ENCODE peak calls at places on chromosomes 12 and 14, in eight cellular contexts. One of them, this sample, is unnamed.

GRCh38 chr12:69919565-69919964 is 94.5 kb downstream of the MYRFL start:
- DNase-seq in uterus: no peak
- DNase-seq in stomach: no peak
- DNase-seq in breast epithelium: no peak
- DNase-seq in GM12892: no peak
- DNase-seq in Peyer's patch: no peak
- DNase-seq in NB4: no peak
- DNase-seq in HCT116: no peak
- DNase-seq in this sample: peak

GRCh38 chr14:50773632-50774541 is 57.1 kb downstream of the NIN start:
- DNase-seq in uterus: no peak
- DNase-seq in stomach: peak
- DNase-seq in breast epithelium: no peak
- DNase-seq in GM12892: no peak
- DNase-seq in Peyer's patch: no peak
- DNase-seq in NB4: peak
- DNase-seq in HCT116: no peak
- DNase-seq in this sample: peak

GRCh38 chr12:14188761-14189160 is 176.7 kb upstream of the ATF7IP start:
- DNase-seq in uterus: no peak
- DNase-seq in stomach: no peak
- DNase-seq in breast epithelium: no peak
- DNase-seq in GM12892: no peak
- DNase-seq in Peyer's patch: no peak
- DNase-seq in NB4: no peak
- DNase-seq in HCT116: no peak
- DNase-seq in this sample: no peak

GRCh38 chr12:89707623-89707991 is 1.0 kb downstream of the ATP2B1 start:
- DNase-seq in uterus: peak
- DNase-seq in stomach: no peak
- DNase-seq in breast epithelium: no peak
- DNase-seq in GM12892: no peak
- DNase-seq in Peyer's patch: peak
- DNase-seq in NB4: peak
- DNase-seq in HCT116: no peak
- DNase-seq in this sample: no peak

GRCh38 chr14:70660967-70661871 is 19.5 kb downstream of the TTC9 start:
- DNase-seq in uterus: no peak
- DNase-seq in stomach: peak
- DNase-seq in breast epithelium: peak
- DNase-seq in GM12892: no peak
- DNase-seq in Peyer's patch: peak
- DNase-seq in NB4: no peak
- DNase-seq in HCT116: no peak
- DNase-seq in this sample: peak

GRCh38 chr14:50023671-50024490 is 92.5 kb downstream of the VCPKMT start:
- DNase-seq in uterus: peak
- DNase-seq in stomach: no peak
- DNase-seq in breast epithelium: peak
- DNase-seq in GM12892: no peak
- DNase-seq in Peyer's patch: no peak
- DNase-seq in NB4: no peak
- DNase-seq in HCT116: no peak
- DNase-seq in this sample: no peak

GRCh38 chr14:105045710-105046326 is 19.4 kb downstream of the GPR132 start:
- DNase-seq in uterus: peak
- DNase-seq in stomach: peak
- DNase-seq in breast epithelium: peak
- DNase-seq in GM12892: peak
- DNase-seq in Peyer's patch: peak
- DNase-seq in NB4: peak
- DNase-seq in HCT116: peak
- DNase-seq in this sample: peak

GRCh38 chr12:80509781-80510556 is 65.9 kb downstream of the PTPRQ start:
- DNase-seq in uterus: no peak
- DNase-seq in stomach: no peak
- DNase-seq in breast epithelium: no peak
- DNase-seq in GM12892: no peak
- DNase-seq in Peyer's patch: no peak
- DNase-seq in NB4: no peak
- DNase-seq in HCT116: no peak
- DNase-seq in this sample: no peak

GRCh38 chr14:61812347-61813100 is 50.3 kb downstream of the SNAPC1 start:
- DNase-seq in uterus: no peak
- DNase-seq in stomach: no peak
- DNase-seq in breast epithelium: no peak
- DNase-seq in GM12892: no peak
- DNase-seq in Peyer's patch: no peak
- DNase-seq in NB4: no peak
- DNase-seq in HCT116: no peak
- DNase-seq in this sample: peak

GRCh38 chr12:22042981-22043669 is 2.9 kb upstream of the CMAS start:
- DNase-seq in uterus: no peak
- DNase-seq in stomach: no peak
- DNase-seq in breast epithelium: no peak
- DNase-seq in GM12892: no peak
- DNase-seq in Peyer's patch: no peak
- DNase-seq in NB4: peak
- DNase-seq in HCT116: no peak
- DNase-seq in this sample: no peak

GRCh38 chr14:21346532-21347135 is 37.2 kb downstream of the SUPT16H start:
- DNase-seq in uterus: no peak
- DNase-seq in stomach: no peak
- DNase-seq in breast epithelium: no peak
- DNase-seq in GM12892: no peak
- DNase-seq in Peyer's patch: no peak
- DNase-seq in NB4: no peak
- DNase-seq in HCT116: no peak
- DNase-seq in this sample: no peak

GRCh38 chr14:91059576-91060471 is 617 bp downstream of the RPS6KA5 start:
- DNase-seq in uterus: no peak
- DNase-seq in stomach: peak
- DNase-seq in breast epithelium: peak
- DNase-seq in GM12892: peak
- DNase-seq in Peyer's patch: peak
- DNase-seq in NB4: peak
- DNase-seq in HCT116: no peak
- DNase-seq in this sample: peak

GRCh38 chr14:76203086-76204001 is 51.6 kb downstream of the GPATCH2L start:
- DNase-seq in uterus: peak
- DNase-seq in stomach: no peak
- DNase-seq in breast epithelium: no peak
- DNase-seq in GM12892: no peak
- DNase-seq in Peyer's patch: peak
- DNase-seq in NB4: no peak
- DNase-seq in HCT116: no peak
- DNase-seq in this sample: no peak

GRCh38 chr14:99509871-99510555 is 28.8 kb downstream of the CCNK start:
- DNase-seq in uterus: no peak
- DNase-seq in stomach: no peak
- DNase-seq in breast epithelium: no peak
- DNase-seq in GM12892: no peak
- DNase-seq in Peyer's patch: peak
- DNase-seq in NB4: no peak
- DNase-seq in HCT116: no peak
- DNase-seq in this sample: no peak

GRCh38 chr14:99507860-99508640 is 26.8 kb downstream of the CCNK start:
- DNase-seq in uterus: no peak
- DNase-seq in stomach: no peak
- DNase-seq in breast epithelium: no peak
- DNase-seq in GM12892: no peak
- DNase-seq in Peyer's patch: no peak
- DNase-seq in NB4: no peak
- DNase-seq in HCT116: no peak
- DNase-seq in this sample: no peak

GRCh38 chr14:99511421-99512109 is 30.4 kb downstream of the CCNK start:
- DNase-seq in uterus: peak
- DNase-seq in stomach: no peak
- DNase-seq in breast epithelium: peak
- DNase-seq in GM12892: no peak
- DNase-seq in Peyer's patch: peak
- DNase-seq in NB4: no peak
- DNase-seq in HCT116: no peak
- DNase-seq in this sample: no peak

GRCh38 chr14:99510556-99511139 is 29.4 kb downstream of the CCNK start:
- DNase-seq in uterus: no peak
- DNase-seq in stomach: no peak
- DNase-seq in breast epithelium: no peak
- DNase-seq in GM12892: no peak
- DNase-seq in Peyer's patch: no peak
- DNase-seq in NB4: no peak
- DNase-seq in HCT116: no peak
- DNase-seq in this sample: no peak

GRCh38 chr14:99508896-99509629 is 27.9 kb downstream of the CCNK start:
- DNase-seq in uterus: no peak
- DNase-seq in stomach: peak
- DNase-seq in breast epithelium: peak
- DNase-seq in GM12892: no peak
- DNase-seq in Peyer's patch: no peak
- DNase-seq in NB4: no peak
- DNase-seq in HCT116: no peak
- DNase-seq in this sample: no peak
- TF ChIP-seq POLR2A in uterus: no peak
- TF ChIP-seq POLR2A in stomach: no peak
- TF ChIP-seq POLR2A in breast epithelium: no peak
- TF ChIP-seq POLR2A in GM12892: no peak
- TF ChIP-seq POLR2A in Peyer's patch: no peak
- TF ChIP-seq POLR2A in NB4: no peak
- TF ChIP-seq POLR2A in HCT116: no peak
- TF ChIP-seq POLR2A in this sample: no peak

GRCh38 chr12:97800561-97800960 is 338.0 kb downstream of the RMST start:
- DNase-seq in uterus: no peak
- DNase-seq in stomach: no peak
- DNase-seq in breast epithelium: no peak
- DNase-seq in GM12892: no peak
- DNase-seq in Peyer's patch: no peak
- DNase-seq in NB4: peak
- DNase-seq in HCT116: no peak
- DNase-seq in this sample: no peak

GRCh38 chr12:97805086-97805485 is 342.5 kb downstream of the RMST start:
- DNase-seq in uterus: no peak
- DNase-seq in stomach: no peak
- DNase-seq in breast epithelium: no peak
- DNase-seq in GM12892: no peak
- DNase-seq in Peyer's patch: no peak
- DNase-seq in NB4: no peak
- DNase-seq in HCT116: no peak
- DNase-seq in this sample: no peak

DNA sequence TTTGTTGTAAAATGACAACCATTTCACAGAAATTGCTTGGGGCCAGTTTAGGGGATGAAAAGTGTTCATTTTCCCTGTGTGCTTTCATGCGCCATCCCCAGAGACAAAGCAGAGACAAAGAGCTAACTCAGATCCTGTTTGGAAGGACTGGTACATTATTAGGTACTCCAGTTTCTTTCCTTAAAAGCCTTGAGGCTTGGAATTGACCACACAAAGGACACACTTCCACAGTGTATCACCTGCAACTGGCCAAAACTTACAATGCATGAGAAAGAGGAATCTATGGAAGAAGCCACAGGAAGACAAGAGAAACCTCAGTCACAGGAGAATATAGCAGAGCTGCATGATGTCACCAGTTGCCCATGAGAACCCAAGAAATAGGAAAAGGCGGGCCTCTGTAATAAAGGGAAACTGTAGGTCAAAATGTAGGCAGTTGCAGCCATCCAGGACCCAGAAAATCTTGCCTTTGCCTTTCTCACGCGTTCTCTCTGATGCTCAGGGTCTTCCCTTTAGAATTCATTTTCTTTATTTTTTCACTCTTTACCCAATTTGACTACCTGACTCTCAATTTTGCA is 339.0 kb downstream of the RMST start:
- DNase-seq in uterus: no peak
- DNase-seq in stomach: no peak
- DNase-seq in breast epithelium: no peak
- DNase-seq in GM12892: no peak
- DNase-seq in Peyer's patch: no peak
- DNase-seq in NB4: peak
- DNase-seq in HCT116: no peak
- DNase-seq in this sample: no peak
- TF ChIP-seq POLR2A in uterus: no peak
- TF ChIP-seq POLR2A in stomach: no peak
- TF ChIP-seq POLR2A in breast epithelium: no peak
- TF ChIP-seq POLR2A in GM12892: no peak
- TF ChIP-seq POLR2A in Peyer's patch: no peak
- TF ChIP-seq POLR2A in NB4: no peak
- TF ChIP-seq POLR2A in HCT116: no peak
- TF ChIP-seq POLR2A in this sample: no peak

DNA sequence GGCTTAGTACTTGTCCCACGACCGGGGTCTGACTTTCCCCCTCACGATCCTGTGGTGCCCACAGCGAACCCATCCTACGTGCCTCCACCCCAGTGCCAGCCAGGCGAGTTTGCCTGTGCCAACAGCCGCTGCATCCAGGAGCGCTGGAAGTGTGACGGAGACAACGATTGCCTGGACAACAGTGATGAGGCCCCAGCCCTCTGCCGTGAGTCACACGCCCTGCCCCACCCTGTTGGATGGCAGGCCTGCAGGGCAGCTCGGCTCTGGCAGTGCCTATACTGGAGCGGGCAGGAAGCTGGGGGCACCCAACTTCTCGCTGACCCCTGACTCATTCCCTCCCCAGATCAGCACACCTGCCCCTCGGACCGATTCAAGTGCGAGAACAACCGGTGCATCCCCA is 18.3 kb upstream of the LRP1-AS start:
- DNase-seq in uterus: no peak
- DNase-seq in stomach: no peak
- DNase-seq in breast epithelium: no peak
- DNase-seq in GM12892: no peak
- DNase-seq in Peyer's patch: peak
- DNase-seq in NB4: no peak
- DNase-seq in HCT116: peak
- DNase-seq in this sample: no peak
- TF ChIP-seq POLR2A in uterus: no peak
- TF ChIP-seq POLR2A in stomach: no peak
- TF ChIP-seq POLR2A in breast epithelium: no peak
- TF ChIP-seq POLR2A in GM12892: no peak
- TF ChIP-seq POLR2A in Peyer's patch: no peak
- TF ChIP-seq POLR2A in NB4: no peak
- TF ChIP-seq POLR2A in HCT116: no peak
- TF ChIP-seq POLR2A in this sample: no peak

DNA sequence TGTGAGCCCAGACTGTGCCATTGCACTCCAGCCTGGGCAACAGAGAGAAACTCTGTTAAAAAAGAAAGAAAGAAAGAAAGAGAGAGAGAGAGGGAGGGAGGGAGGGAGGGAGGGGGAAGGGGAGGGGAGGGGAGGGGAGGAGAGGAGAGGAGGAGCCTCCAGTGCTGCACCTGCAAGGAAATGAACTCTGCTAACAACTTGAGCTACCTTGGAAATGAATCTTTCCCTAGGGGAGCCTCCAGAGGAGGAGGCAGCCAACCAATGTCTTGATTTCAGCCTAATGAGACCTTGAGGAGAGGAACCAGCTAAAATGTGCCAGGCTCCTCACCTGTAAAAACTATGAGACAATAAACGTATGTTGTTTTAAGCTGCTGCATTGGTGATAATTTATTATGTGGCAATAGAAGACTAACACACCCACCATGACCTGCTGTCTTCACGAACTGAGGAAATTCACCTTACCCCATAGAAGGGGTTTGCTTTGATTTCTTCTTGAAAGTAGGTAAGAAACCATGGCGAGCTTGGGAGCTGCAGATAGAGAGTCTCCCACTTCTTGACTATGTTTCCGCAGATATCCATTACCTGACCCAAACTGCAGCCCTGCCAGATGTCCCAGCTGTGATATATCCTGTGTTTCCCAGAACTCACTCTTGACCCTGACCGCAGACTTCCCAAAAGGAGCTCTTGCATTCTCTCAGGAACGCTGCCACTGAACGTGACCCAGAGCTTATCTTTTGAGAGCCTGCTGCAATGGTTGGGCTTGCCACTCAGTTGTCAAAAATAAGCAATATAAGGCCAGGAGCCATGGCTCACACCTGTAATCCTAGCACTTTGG is 31.6 kb upstream of the TMPO start:
- DNase-seq in uterus: no peak
- DNase-seq in stomach: no peak
- DNase-seq in breast epithelium: no peak
- DNase-seq in GM12892: no peak
- DNase-seq in Peyer's patch: no peak
- DNase-seq in NB4: no peak
- DNase-seq in HCT116: no peak
- DNase-seq in this sample: no peak
- TF ChIP-seq POLR2A in uterus: no peak
- TF ChIP-seq POLR2A in stomach: no peak
- TF ChIP-seq POLR2A in breast epithelium: no peak
- TF ChIP-seq POLR2A in GM12892: no peak
- TF ChIP-seq POLR2A in Peyer's patch: no peak
- TF ChIP-seq POLR2A in NB4: no peak
- TF ChIP-seq POLR2A in HCT116: no peak
- TF ChIP-seq POLR2A in this sample: no peak